ENCODE peak calls at places on chromosomes 16 and 17, in six cellular contexts. One of them, this sample, is unnamed.

GRCh38 chr17:52145496-52145895 is 13.0 kb downstream of the CA10 start:
- DNase-seq in GM12865: no peak
- DNase-seq in sigmoid colon: no peak
- DNase-seq in fibroblast of lung: peak; percentile 73
- DNase-seq in spleen: no peak
- DNase-seq in A549: no peak
- DNase-seq in this sample: no peak

GRCh38 chr16:86022381-86022960 is 123.5 kb downstream of the IRF8 start:
- DNase-seq in fibroblast of lung: no peak
- DNase-seq in spleen: no peak
- DNase-seq in A549: no peak
- DNase-seq in GM12865: no peak
- DNase-seq in sigmoid colon: peak; percentile 21
- DNase-seq in this sample: no peak

GRCh38 chr17:40901981-40902862 is 17.2 kb upstream of the KRT20 start:
- DNase-seq in A549: peak; percentile 95
- DNase-seq in fibroblast of lung: no peak
- DNase-seq in sigmoid colon: no peak
- DNase-seq in GM12865: no peak
- DNase-seq in spleen: no peak
- DNase-seq in this sample: peak; percentile 52

GRCh38 chr17:73786286-73786743 is 142.1 kb upstream of the SDK2 start:
- DNase-seq in fibroblast of lung: no peak
- DNase-seq in sigmoid colon: no peak
- DNase-seq in A549: peak; percentile 54
- DNase-seq in spleen: no peak
- DNase-seq in GM12865: no peak
- DNase-seq in this sample: peak; percentile 50

GRCh38 chr16:57873218-57873617 is 70.9 kb upstream of the KIFC3 start:
- DNase-seq in A549: no peak
- DNase-seq in GM12865: no peak
- DNase-seq in fibroblast of lung: no peak
- DNase-seq in spleen: peak; percentile 16
- DNase-seq in sigmoid colon: no peak
- DNase-seq in this sample: no peak

GRCh38 chr16:87180069-87180468 is 137.1 kb downstream of the C16orf95 start:
- DNase-seq in A549: no peak
- DNase-seq in GM12865: no peak
- DNase-seq in sigmoid colon: no peak
- DNase-seq in fibroblast of lung: peak; percentile 20
- DNase-seq in spleen: peak; percentile 53
- DNase-seq in this sample: no peak

GRCh38 chr17:43976956-43977837 is 23.5 kb upstream of the PYY start:
- DNase-seq in spleen: no peak
- DNase-seq in fibroblast of lung: no peak
- DNase-seq in GM12865: no peak
- DNase-seq in A549: no peak
- DNase-seq in sigmoid colon: no peak
- DNase-seq in this sample: no peak

GRCh38 chr16:89338863-89339262 is 121.4 kb downstream of the ZNF778 start:
- DNase-seq in spleen: no peak
- DNase-seq in GM12865: no peak
- DNase-seq in fibroblast of lung: no peak
- DNase-seq in sigmoid colon: no peak
- DNase-seq in A549: no peak
- DNase-seq in this sample: no peak

GRCh38 chr17:79263191-79263590 is 188.6 kb downstream of the ENGASE start:
- DNase-seq in spleen: no peak
- DNase-seq in sigmoid colon: no peak
- DNase-seq in A549: no peak
- DNase-seq in GM12865: no peak
- DNase-seq in fibroblast of lung: no peak
- DNase-seq in this sample: no peak

GRCh38 chr17:27481327-27481726 is 25.1 kb downstream of the KSR1 start:
- DNase-seq in spleen: peak; percentile 84
- DNase-seq in GM12865: peak; percentile 76
- DNase-seq in sigmoid colon: no peak
- DNase-seq in A549: no peak
- DNase-seq in fibroblast of lung: no peak
- DNase-seq in this sample: no peak

GRCh38 chr16:23786964-23787571 is 32.2 kb downstream of the CHP2 start:
- DNase-seq in fibroblast of lung: no peak
- DNase-seq in spleen: no peak
- DNase-seq in sigmoid colon: no peak
- DNase-seq in GM12865: no peak
- DNase-seq in A549: no peak
- DNase-seq in this sample: no peak

DNA sequence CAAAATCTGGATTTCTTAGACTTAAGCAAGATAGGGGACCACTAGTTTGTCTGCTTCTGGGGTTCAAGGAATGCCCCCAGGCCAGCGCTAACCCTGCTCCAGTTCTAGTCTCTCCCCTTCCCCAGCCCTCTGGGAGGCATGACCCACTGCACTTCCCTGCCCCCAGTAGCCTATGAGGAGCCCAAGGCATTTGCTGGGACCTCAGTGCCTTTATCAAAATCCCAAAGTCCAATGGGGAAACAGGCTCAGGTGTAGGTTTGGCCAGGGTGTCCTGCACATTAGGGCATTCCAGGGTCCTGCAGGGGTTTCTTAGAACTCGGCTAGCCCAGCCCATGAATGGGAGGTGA is 1.2 kb downstream of the IL4R start:
- DNase-seq in fibroblast of lung: no peak
- DNase-seq in spleen: no peak
- DNase-seq in sigmoid colon: no peak
- DNase-seq in GM12865: no peak
- DNase-seq in A549: no peak
- DNase-seq in this sample: no peak
- H3K4me3 ChIP-seq in fibroblast of lung: peak overlapping the region; percentile 84
- H3K4me3 ChIP-seq in spleen: peak overlapping the region; percentile 62
- H3K4me3 ChIP-seq in sigmoid colon: peak overlapping the region; percentile 95
- H3K4me3 ChIP-seq in GM12865: peak overlapping the region; percentile 78
- H3K4me3 ChIP-seq in A549: peak overlapping the region; percentile 99
- H3K4me3 ChIP-seq in this sample: peak overlapping the region; percentile 73

DNA sequence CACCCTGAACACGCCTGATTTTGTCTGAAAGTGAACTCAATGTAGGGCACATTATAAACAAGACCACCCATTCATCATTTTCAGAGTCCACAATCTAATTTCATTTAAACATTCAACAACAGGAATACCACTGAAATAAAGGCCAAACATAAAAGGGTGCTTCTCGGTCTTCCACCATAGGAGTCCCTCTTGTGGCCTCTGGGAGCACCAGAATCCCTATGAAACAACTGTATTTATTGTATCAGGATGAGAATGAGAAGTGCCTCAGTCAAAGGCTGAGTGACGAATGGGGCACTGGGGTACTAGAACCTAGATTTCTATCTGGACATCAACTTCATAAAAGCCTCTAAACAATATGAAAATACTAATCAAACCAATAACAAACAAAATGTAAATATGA is 40.4 kb downstream of the NXPH3 start:
- DNase-seq in fibroblast of lung: no peak
- DNase-seq in GM12865: peak; percentile 15
- DNase-seq in spleen: no peak
- DNase-seq in sigmoid colon: no peak
- DNase-seq in A549: peak; percentile 31
- DNase-seq in this sample: peak; percentile 22
- TF ChIP-seq CTCF in fibroblast of lung: peak; percentile 20
- TF ChIP-seq CTCF in GM12865: no peak
- TF ChIP-seq CTCF in spleen: no peak
- TF ChIP-seq CTCF in sigmoid colon: peak; percentile 49
- TF ChIP-seq CTCF in A549: no peak
- TF ChIP-seq CTCF in this sample: peak; percentile 24

GRCh38 chr17:81481011-81481799 is 31.4 kb downstream of the ACTG1 start:
- DNase-seq in fibroblast of lung: peak; percentile 61
- DNase-seq in A549: peak; percentile 52
- DNase-seq in sigmoid colon: peak; percentile 82
- DNase-seq in GM12865: no peak
- DNase-seq in spleen: no peak
- DNase-seq in this sample: peak; percentile 33
- H3K4me3 ChIP-seq in fibroblast of lung: peak overlapping the region; percentile 49
- H3K4me3 ChIP-seq in A549: peak overlapping the region; percentile 43
- H3K4me3 ChIP-seq in sigmoid colon: peak overlapping the region; percentile 56
- H3K4me3 ChIP-seq in GM12865: no peak overlapping the region
- H3K4me3 ChIP-seq in spleen: peak overlapping the region; percentile 38
- H3K4me3 ChIP-seq in this sample: no peak overlapping the region

GRCh38 chr16:1026057-1026783 is 44.6 kb downstream of the SOX8 start:
- DNase-seq in sigmoid colon: no peak
- DNase-seq in A549: no peak
- DNase-seq in GM12865: no peak
- DNase-seq in spleen: no peak
- DNase-seq in fibroblast of lung: no peak
- DNase-seq in this sample: no peak
- TF ChIP-seq CTCF in sigmoid colon: no peak
- TF ChIP-seq CTCF in A549: no peak
- TF ChIP-seq CTCF in GM12865: no peak
- TF ChIP-seq CTCF in spleen: no peak
- TF ChIP-seq CTCF in fibroblast of lung: no peak
- TF ChIP-seq CTCF in this sample: no peak

GRCh38 chr16:20674684-20675487 is 22.6 kb downstream of the ACSM1 start:
- DNase-seq in fibroblast of lung: no peak
- DNase-seq in A549: no peak
- DNase-seq in sigmoid colon: no peak
- DNase-seq in GM12865: peak; percentile 4
- DNase-seq in spleen: peak; percentile 75
- DNase-seq in this sample: no peak
- H3K4me3 ChIP-seq in fibroblast of lung: no peak overlapping the region
- H3K4me3 ChIP-seq in A549: no peak overlapping the region
- H3K4me3 ChIP-seq in sigmoid colon: peak overlapping the region; percentile 40
- H3K4me3 ChIP-seq in GM12865: peak overlapping the region; percentile 7
- H3K4me3 ChIP-seq in spleen: peak overlapping the region; percentile 29
- H3K4me3 ChIP-seq in this sample: no peak overlapping the region

GRCh38 chr17:77861133-77861695 is 97.3 kb upstream of the TNRC6C start:
- DNase-seq in A549: no peak
- DNase-seq in sigmoid colon: no peak
- DNase-seq in GM12865: no peak
- DNase-seq in fibroblast of lung: no peak
- DNase-seq in spleen: no peak
- DNase-seq in this sample: no peak
- TF ChIP-seq CTCF in A549: no peak
- TF ChIP-seq CTCF in sigmoid colon: no peak
- TF ChIP-seq CTCF in GM12865: no peak
- TF ChIP-seq CTCF in fibroblast of lung: no peak
- TF ChIP-seq CTCF in spleen: no peak
- TF ChIP-seq CTCF in this sample: no peak

GRCh38 chr16:8955828-8956227 is 7.9 kb downstream of the USP7 start:
- DNase-seq in spleen: no peak
- DNase-seq in A549: no peak
- DNase-seq in sigmoid colon: no peak
- DNase-seq in GM12865: no peak
- DNase-seq in fibroblast of lung: no peak
- DNase-seq in this sample: no peak
- H3K4me3 ChIP-seq in spleen: no peak overlapping the region
- H3K4me3 ChIP-seq in A549: no peak overlapping the region
- H3K4me3 ChIP-seq in sigmoid colon: no peak overlapping the region
- H3K4me3 ChIP-seq in GM12865: no peak overlapping the region
- H3K4me3 ChIP-seq in fibroblast of lung: no peak overlapping the region
- H3K4me3 ChIP-seq in this sample: no peak overlapping the region